ENCODE peak calls at places on chromosome 1, in ten cellular contexts. O, B, V, W, J, C, I, P, A and X are unnamed samples.

GRCh38 chr1:208499601-208500000 is 255.4 kb upstream of the PLXNA2 start:
- DNase-seq in A (no peak), J (no peak), V (no peak), O (no peak), P (peak), C (no peak), B (no peak), I (no peak), W (no peak), X (no peak)

GRCh38 chr1:184626076-184627011 is 128.3 kb downstream of the EDEM3 start:
- DNase-seq in B (no peak), J (no peak), A (no peak), O (no peak), C (no peak), W (peak), I (no peak), P (no peak), V (no peak), X (no peak)

GRCh38 chr1:89607156-89607555 is 25.8 kb upstream of the LRRC8C start:
- DNase-seq in C (no peak), B (no peak), I (peak), V (no peak), P (no peak), A (no peak), J (no peak), O (no peak), W (no peak), X (peak)

GRCh38 chr1:234544094-234544579 is 65.2 kb upstream of the TARBP1 start:
- DNase-seq in A (peak), W (peak), C (peak), O (peak), I (peak), V (peak), J (no peak), B (no peak), P (peak), X (peak)

GRCh38 chr1:32367912-32368635 is 5.7 kb downstream of the TSSK3 start:
- DNase-seq in A (no peak), J (no peak), W (no peak), B (no peak), C (no peak), I (no peak), P (no peak), O (no peak), V (no peak), X (no peak)

GRCh38 chr1:215001419-215002021 is 81.0 kb upstream of the KCNK2 start:
- DNase-seq in I (no peak), W (no peak), O (no peak), P (peak), B (no peak), C (no peak), V (no peak), J (no peak), A (no peak), X (no peak)

GRCh38 chr1:66282343-66282852 is 251.6 kb upstream of the SGIP1 start:
- DNase-seq in I (peak), A (no peak), J (peak), P (peak), O (no peak), B (no peak), C (no peak), V (no peak), W (no peak), X (peak)

GRCh38 chr1:41632788-41633575 is 148.5 kb upstream of the EDN2 start:
- DNase-seq in V (no peak), B (no peak), I (no peak), J (no peak), C (no peak), O (no peak), P (no peak), A (no peak), W (no peak), X (no peak)

GRCh38 chr1:20725189-20726106 is 7.1 kb downstream of the SH2D5 start:
- DNase-seq in J (no peak), P (peak), A (peak), B (peak), W (no peak), I (no peak), O (peak), C (no peak), V (no peak), X (peak)

GRCh38 chr1:86466986-86467385 is 1.7 kb upstream of the CLCA1 start:
- DNase-seq in I (no peak), V (no peak), A (no peak), P (peak), B (no peak), J (no peak), O (no peak), W (no peak), C (no peak), X (no peak)

GRCh38 chr1:205585835-205586785 is 45.7 kb downstream of the ELK4 start:
- DNase-seq in C (peak), I (no peak), O (no peak), V (no peak), P (no peak), W (no peak), A (no peak), B (no peak), J (no peak), X (no peak)

GRCh38 chr1:227391204-227391603 is 72.9 kb upstream of the CDC42BPA start:
- DNase-seq in V (no peak), W (no peak), P (no peak), C (no peak), O (no peak), A (no peak), B (no peak), I (no peak), J (no peak), X (no peak)

GRCh38 chr1:230495891-230496385 is 69.8 kb upstream of the PGBD5 start:
- DNase-seq in A (no peak), W (no peak), V (no peak), J (no peak), I (no peak), B (no peak), O (no peak), P (peak), C (no peak), X (no peak)

GRCh38 chr1:88608139-88608943 is 75.7 kb upstream of the PKN2 start:
- DNase-seq in P (peak), I (peak), C (no peak), A (no peak), V (peak), J (peak), B (peak), W (peak), O (no peak), X (no peak)

GRCh38 chr1:53329183-53329544 is 1.3 kb upstream of the LRP8 start:
- DNase-seq in B (no peak), A (no peak), P (no peak), J (no peak), W (no peak), O (no peak), I (no peak), V (no peak), C (no peak), X (no peak)

GRCh38 chr1:9320520-9321479 is 28.1 kb downstream of the SPSB1 start:
- DNase-seq in I (no peak), W (no peak), J (no peak), O (no peak), B (peak), V (no peak), P (no peak), A (no peak), C (no peak), X (no peak)

GRCh38 chr1:121519042-121519755 is 334.4 kb downstream of the SRGAP2C start:
- DNase-seq in C (peak), B (peak), A (peak), O (peak), V (peak), I (peak), W (peak), J (peak), P (peak), X (peak)